ENCODE peak calls at places on chromosome 14, in five cellular contexts. One of them, this sample, is unnamed.

GRCh38 chr14:68723808-68724268 is 69.0 kb downstream of the ZFP36L1 start:
- DNase-seq in stimulated activated CD4-positive, alpha-beta T cell treated with anti-CD3 and anti-CD28 coated beads, Interleukin-15, amount 100 ng/mL, for 1 hour: no peak
- DNase-seq in activated T-helper 1 cell treated with Interleukin-2 at 50 U/mL for 16 hours: no peak
- DNase-seq in activated naive CD4-positive, alpha-beta T cell: no peak
- DNase-seq in lower leg skin: peak
- DNase-seq in this sample: no peak

GRCh38 chr14:78997811-78998210 is 827.6 kb downstream of the NRXN3 start:
- DNase-seq in activated naive CD4-positive, alpha-beta T cell: no peak
- DNase-seq in lower leg skin: no peak
- DNase-seq in stimulated activated CD4-positive, alpha-beta T cell treated with anti-CD3 and anti-CD28 coated beads, Interleukin-15, amount 100 ng/mL, for 1 hour: no peak
- DNase-seq in activated T-helper 1 cell treated with Interleukin-2 at 50 U/mL for 16 hours: no peak
- DNase-seq in this sample: peak

GRCh38 chr14:52649511-52649910 is 45.8 kb downstream of the ERO1A start:
- DNase-seq in activated naive CD4-positive, alpha-beta T cell: no peak
- DNase-seq in activated T-helper 1 cell treated with Interleukin-2 at 50 U/mL for 16 hours: no peak
- DNase-seq in lower leg skin: no peak
- DNase-seq in stimulated activated CD4-positive, alpha-beta T cell treated with anti-CD3 and anti-CD28 coated beads, Interleukin-15, amount 100 ng/mL, for 1 hour: no peak
- DNase-seq in this sample: no peak

GRCh38 chr14:69859591-69859990 is 19.6 kb upstream of the SMOC1 start:
- DNase-seq in activated T-helper 1 cell treated with Interleukin-2 at 50 U/mL for 16 hours: no peak
- DNase-seq in stimulated activated CD4-positive, alpha-beta T cell treated with anti-CD3 and anti-CD28 coated beads, Interleukin-15, amount 100 ng/mL, for 1 hour: no peak
- DNase-seq in lower leg skin: no peak
- DNase-seq in activated naive CD4-positive, alpha-beta T cell: no peak
- DNase-seq in this sample: no peak

GRCh38 chr14:97916100-97916499 is 1118.9 kb downstream of the VRK1 start:
- DNase-seq in stimulated activated CD4-positive, alpha-beta T cell treated with anti-CD3 and anti-CD28 coated beads, Interleukin-15, amount 100 ng/mL, for 1 hour: no peak
- DNase-seq in activated T-helper 1 cell treated with Interleukin-2 at 50 U/mL for 16 hours: no peak
- DNase-seq in activated naive CD4-positive, alpha-beta T cell: no peak
- DNase-seq in lower leg skin: no peak
- DNase-seq in this sample: no peak

GRCh38 chr14:77892381-77892871 is 92.5 kb downstream of the ADCK1 start:
- DNase-seq in activated naive CD4-positive, alpha-beta T cell: no peak
- DNase-seq in lower leg skin: no peak
- DNase-seq in activated T-helper 1 cell treated with Interleukin-2 at 50 U/mL for 16 hours: no peak
- DNase-seq in stimulated activated CD4-positive, alpha-beta T cell treated with anti-CD3 and anti-CD28 coated beads, Interleukin-15, amount 100 ng/mL, for 1 hour: no peak
- DNase-seq in this sample: peak

GRCh38 chr14:76926521-76927251 is 100.5 kb downstream of the LRRC74A start:
- DNase-seq in activated naive CD4-positive, alpha-beta T cell: no peak
- DNase-seq in activated T-helper 1 cell treated with Interleukin-2 at 50 U/mL for 16 hours: peak
- DNase-seq in lower leg skin: no peak
- DNase-seq in stimulated activated CD4-positive, alpha-beta T cell treated with anti-CD3 and anti-CD28 coated beads, Interleukin-15, amount 100 ng/mL, for 1 hour: peak
- DNase-seq in this sample: no peak

GRCh38 chr14:104253901-104254353 is 115.5 kb downstream of the KIF26A start:
- DNase-seq in activated naive CD4-positive, alpha-beta T cell: no peak
- DNase-seq in lower leg skin: no peak
- DNase-seq in activated T-helper 1 cell treated with Interleukin-2 at 50 U/mL for 16 hours: no peak
- DNase-seq in stimulated activated CD4-positive, alpha-beta T cell treated with anti-CD3 and anti-CD28 coated beads, Interleukin-15, amount 100 ng/mL, for 1 hour: no peak
- DNase-seq in this sample: no peak

GRCh38 chr14:99615497-99616245 is 11.7 kb upstream of the CCDC85C start:
- DNase-seq in activated naive CD4-positive, alpha-beta T cell: no peak
- DNase-seq in stimulated activated CD4-positive, alpha-beta T cell treated with anti-CD3 and anti-CD28 coated beads, Interleukin-15, amount 100 ng/mL, for 1 hour: no peak
- DNase-seq in lower leg skin: no peak
- DNase-seq in activated T-helper 1 cell treated with Interleukin-2 at 50 U/mL for 16 hours: no peak
- DNase-seq in this sample: no peak

GRCh38 chr14:52153939-52154338 is 85.1 kb upstream of the NID2 start:
- DNase-seq in stimulated activated CD4-positive, alpha-beta T cell treated with anti-CD3 and anti-CD28 coated beads, Interleukin-15, amount 100 ng/mL, for 1 hour: no peak
- DNase-seq in activated naive CD4-positive, alpha-beta T cell: no peak
- DNase-seq in lower leg skin: no peak
- DNase-seq in activated T-helper 1 cell treated with Interleukin-2 at 50 U/mL for 16 hours: no peak
- DNase-seq in this sample: no peak

GRCh38 chr14:104434214-104435076 is 145.1 kb upstream of the C14orf180 start:
- DNase-seq in activated T-helper 1 cell treated with Interleukin-2 at 50 U/mL for 16 hours: no peak
- DNase-seq in activated naive CD4-positive, alpha-beta T cell: no peak
- DNase-seq in lower leg skin: peak
- DNase-seq in stimulated activated CD4-positive, alpha-beta T cell treated with anti-CD3 and anti-CD28 coated beads, Interleukin-15, amount 100 ng/mL, for 1 hour: no peak
- DNase-seq in this sample: no peak

GRCh38 chr14:105838591-105839424 is 312.4 kb downstream of the TMEM121 start:
- DNase-seq in lower leg skin: peak
- DNase-seq in activated T-helper 1 cell treated with Interleukin-2 at 50 U/mL for 16 hours: no peak
- DNase-seq in activated naive CD4-positive, alpha-beta T cell: no peak
- DNase-seq in stimulated activated CD4-positive, alpha-beta T cell treated with anti-CD3 and anti-CD28 coated beads, Interleukin-15, amount 100 ng/mL, for 1 hour: no peak
- DNase-seq in this sample: no peak

GRCh38 chr14:22438742-22439141 is 150.3 kb downstream of the DAD1 start:
- DNase-seq in activated T-helper 1 cell treated with Interleukin-2 at 50 U/mL for 16 hours: no peak
- DNase-seq in activated naive CD4-positive, alpha-beta T cell: no peak
- DNase-seq in lower leg skin: no peak
- DNase-seq in stimulated activated CD4-positive, alpha-beta T cell treated with anti-CD3 and anti-CD28 coated beads, Interleukin-15, amount 100 ng/mL, for 1 hour: no peak
- DNase-seq in this sample: no peak

GRCh38 chr14:31253746-31254471 is 46.3 kb upstream of the HECTD1 start:
- DNase-seq in activated T-helper 1 cell treated with Interleukin-2 at 50 U/mL for 16 hours: no peak
- DNase-seq in lower leg skin: no peak
- DNase-seq in stimulated activated CD4-positive, alpha-beta T cell treated with anti-CD3 and anti-CD28 coated beads, Interleukin-15, amount 100 ng/mL, for 1 hour: no peak
- DNase-seq in activated naive CD4-positive, alpha-beta T cell: no peak
- DNase-seq in this sample: no peak

GRCh38 chr14:105629886-105630215 is 103.5 kb downstream of the TMEM121 start:
- DNase-seq in lower leg skin: no peak
- DNase-seq in activated naive CD4-positive, alpha-beta T cell: no peak
- DNase-seq in activated T-helper 1 cell treated with Interleukin-2 at 50 U/mL for 16 hours: no peak
- DNase-seq in stimulated activated CD4-positive, alpha-beta T cell treated with anti-CD3 and anti-CD28 coated beads, Interleukin-15, amount 100 ng/mL, for 1 hour: no peak
- DNase-seq in this sample: no peak